ENCODE peak calls at places on chromosomes 11 and 22, in eight cellular contexts. C is fibroblast of villous mesenchyme, G is GM13977, V is Peyer's patch, A is IMR-90, Z is HFFc6, S is heart right ventricle, U is endothelial cell. I is an unnamed sample.

GRCh38 chr11:31827458-31828206 is 16.5 kb upstream of the PAX6 start:
- DNase-seq in S (no peak), A (peak), Z (no peak), U (no peak), G (peak), V (no peak), C (peak), I (no peak)

GRCh38 chr11:75160328-75160757 is 9.4 kb downstream of the SLCO2B1 start:
- DNase-seq in C (no peak), A (no peak), V (no peak), U (no peak), S (peak), G (no peak), Z (no peak), I (no peak)

GRCh38 chr22:46070722-46071450 is 79.4 kb upstream of the PPARA start:
- DNase-seq in A (peak), S (no peak), Z (peak), C (peak), G (peak), U (no peak), V (no peak), I (peak)

GRCh38 chr11:107898270-107898669 is 30.0 kb upstream of the RAB39A start:
- DNase-seq in G (peak), Z (peak), A (peak), S (no peak), U (peak), V (no peak), C (peak), I (no peak)

GRCh38 chr11:125063429-125064043 is 431 bp downstream of the SLC37A2 start:
- DNase-seq in C (no peak), A (no peak), Z (no peak), S (no peak), V (no peak), G (no peak), U (no peak), I (peak)

GRCh38 chr11:16883179-16883578 is 131.0 kb downstream of the PLEKHA7 start:
- DNase-seq in C (no peak), G (no peak), S (peak), Z (no peak), V (no peak), U (no peak), A (no peak), I (no peak)

GRCh38 chr11:12885717-12886226 is 123.3 kb upstream of the RASSF10 start:
- DNase-seq in V (no peak), Z (no peak), S (no peak), A (no peak), C (no peak), U (no peak), G (no peak), I (no peak)

GRCh38 chr11:45650166-45651095 is 15.0 kb downstream of the CHST1 start:
- DNase-seq in A (no peak), C (no peak), V (no peak), G (no peak), Z (no peak), U (peak), S (no peak), I (peak)

GRCh38 chr22:45630436-45630835 is 41.2 kb upstream of the ATXN10 start:
- DNase-seq in A (no peak), Z (no peak), U (no peak), C (no peak), G (no peak), S (no peak), V (no peak), I (no peak)

GRCh38 chr11:69950120-69950519 is 128.0 kb upstream of the ANO1 start:
- DNase-seq in Z (no peak), U (peak), C (no peak), G (peak), V (no peak), A (peak), S (no peak), I (no peak)

GRCh38 chr22:49554296-49554625 is 273.4 kb downstream of the BRD1 start:
- DNase-seq in C (no peak), G (no peak), V (no peak), S (no peak), A (no peak), Z (no peak), U (no peak), I (no peak)

GRCh38 chr11:23725752-23726151 is 771.1 kb upstream of the LUZP2 start:
- DNase-seq in Z (no peak), S (no peak), A (no peak), G (no peak), V (no peak), U (no peak), C (no peak), I (no peak)

GRCh38 chr22:27220349-27220748 is 563.0 kb downstream of the MIAT start:
- DNase-seq in C (peak), Z (peak), G (no peak), A (peak), V (no peak), S (no peak), U (no peak), I (peak)

GRCh38 chr11:34179026-34179675 is 73.7 kb downstream of the NAT10 start:
- DNase-seq in S (no peak), V (no peak), Z (no peak), C (no peak), G (no peak), U (no peak), A (no peak), I (no peak)

GRCh38 chr11:59765068-59765770 is 10.0 kb downstream of the STX3 start:
- DNase-seq in A (no peak), Z (no peak), S (no peak), G (no peak), C (no peak), V (no peak), U (no peak), I (no peak)

GRCh38 chr11:73310661-73311393 is 2.8 kb downstream of the ARHGEF17 start:
- DNase-seq in U (no peak), Z (no peak), C (no peak), A (no peak), G (no peak), V (no peak), S (no peak), I (no peak)

GRCh38 chr11:96288915-96289314 is 54.1 kb downstream of the MAML2 start:
- DNase-seq in V (no peak), C (no peak), Z (no peak), A (no peak), U (no peak), G (peak), S (no peak), I (no peak)

GRCh38 chr11:12187399-12187798 is 77.0 kb downstream of the MICAL2 start:
- DNase-seq in V (no peak), S (no peak), U (no peak), C (no peak), Z (no peak), G (peak), A (peak), I (no peak)

GRCh38 chr11:95924414-95924760 is 480 bp upstream of the MTMR2 start:
- DNase-seq in V (no peak), U (peak), S (no peak), Z (peak), A (peak), G (peak), C (peak), I (no peak)

GRCh38 chr11:134675983-134676382 is 263.9 kb upstream of the B3GAT1 start:
- DNase-seq in A (no peak), V (no peak), Z (no peak), S (no peak), C (no peak), G (no peak), U (no peak), I (no peak)

GRCh38 chr22:47419239-47419638 is 656.8 kb downstream of the TBC1D22A start:
- DNase-seq in Z (no peak), V (no peak), C (no peak), S (no peak), G (no peak), A (no peak), U (no peak), I (no peak)

GRCh38 chr22:43853328-43853931 is 8.9 kb downstream of the SULT4A1 start:
- DNase-seq in G (no peak), S (no peak), C (no peak), Z (no peak), U (no peak), V (no peak), A (no peak), I (no peak)

GRCh38 chr11:127288926-127289325 is 288.4 kb upstream of the KIRREL3 start:
- DNase-seq in Z (no peak), G (no peak), V (no peak), A (no peak), S (no peak), U (no peak), C (no peak), I (no peak)

GRCh38 chr11:19393941-19394340 is 153.2 kb upstream of the E2F8 start:
- DNase-seq in V (no peak), U (no peak), C (peak), A (peak), Z (peak), G (no peak), S (no peak), I (peak)

GRCh38 chr11:109865558-109866186 is 227.5 kb upstream of the ZC3H12C start:
- DNase-seq in U (no peak), V (no peak), G (no peak), A (no peak), Z (no peak), S (peak), C (no peak), I (no peak)

GRCh38 chr11:20355221-20356219 is 8.0 kb upstream of the HTATIP2 start:
- DNase-seq in Z (peak), A (peak), V (no peak), C (peak), S (no peak), G (peak), U (peak), I (no peak)

GRCh38 chr11:77014669-77015068 is 19.5 kb upstream of the B3GNT6 start:
- DNase-seq in G (no peak), Z (no peak), V (no peak), C (no peak), S (no peak), U (no peak), A (no peak), I (no peak)

GRCh38 chr11:77003954-77004353 is 30.2 kb upstream of the B3GNT6 start:
- DNase-seq in A (peak), S (no peak), C (no peak), U (no peak), Z (no peak), G (no peak), V (no peak), I (no peak)

GRCh38 chr11:77009533-77010160 is 24.6 kb upstream of the B3GNT6 start:
- DNase-seq in U (no peak), G (no peak), V (no peak), A (no peak), S (no peak), Z (no peak), C (no peak), I (no peak)
- TF ChIP-seq CTCF in U (no peak), G (no peak), V (no peak), A (no peak), S (no peak), Z (no peak), C (no peak), I (no peak)

GRCh38 chr22:22171357-22172218 is 73.0 kb upstream of the VPREB1 start:
- DNase-seq in C (no peak), Z (no peak), U (peak), S (no peak), V (no peak), G (no peak), A (no peak), I (no peak)
- TF ChIP-seq CTCF in C (peak), Z (peak), U (peak), S (no peak), V (no peak), G (peak), A (peak), I (no peak)

GRCh38 chr11:130165601-130166456 is 6.2 kb downstream of the ST14 start:
- DNase-seq in V (peak), G (no peak), A (no peak), C (no peak), S (no peak), Z (no peak), U (no peak), I (peak)
- TF ChIP-seq CTCF in V (no peak), G (no peak), A (no peak), C (no peak), S (no peak), Z (no peak), U (no peak), I (no peak)

GRCh38 chr11:64369440-64370135 is 10.6 kb downstream of the RPS6KA4 start:
- DNase-seq in Z (no peak), U (no peak), G (peak), C (no peak), V (no peak), S (no peak), A (no peak), I (no peak)
- TF ChIP-seq CTCF in Z (peak), U (no peak), G (no peak), C (no peak), V (no peak), S (no peak), A (no peak), I (no peak)

DNA sequence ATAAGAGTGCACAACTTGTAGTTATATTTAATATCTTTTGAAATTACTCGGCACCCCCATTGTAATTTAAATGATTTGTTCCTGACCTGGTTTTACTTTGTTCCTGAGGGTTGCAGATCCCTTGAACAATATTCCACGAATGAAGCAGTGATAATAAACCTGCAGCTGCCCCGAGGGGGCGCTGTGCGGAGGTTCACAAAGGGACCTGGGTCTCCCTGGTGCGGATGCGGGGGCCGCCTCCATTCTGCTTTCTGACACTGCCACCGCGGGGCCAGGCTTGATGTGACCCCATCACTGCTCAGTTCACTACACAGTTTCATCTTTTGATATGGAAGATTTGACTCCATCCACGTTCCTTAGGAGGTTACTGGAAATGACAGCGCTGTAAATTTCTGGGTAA is 62.9 kb upstream of the PRODH start:
- DNase-seq in S (no peak), A (no peak), G (no peak), C (no peak), U (peak), Z (no peak), V (no peak), I (no peak)
- TF ChIP-seq CTCF in S (no peak), A (peak), G (no peak), C (peak), U (peak), Z (peak), V (no peak), I (no peak)

GRCh38 chr11:8786933-8787332 is 104.3 kb downstream of the RPL27A start:
- DNase-seq in G (no peak), V (no peak), C (peak), A (no peak), U (no peak), S (no peak), Z (peak), I (no peak)
- TF ChIP-seq CTCF in G (no peak), V (no peak), C (peak), A (peak), U (no peak), S (no peak), Z (peak), I (no peak)

DNA sequence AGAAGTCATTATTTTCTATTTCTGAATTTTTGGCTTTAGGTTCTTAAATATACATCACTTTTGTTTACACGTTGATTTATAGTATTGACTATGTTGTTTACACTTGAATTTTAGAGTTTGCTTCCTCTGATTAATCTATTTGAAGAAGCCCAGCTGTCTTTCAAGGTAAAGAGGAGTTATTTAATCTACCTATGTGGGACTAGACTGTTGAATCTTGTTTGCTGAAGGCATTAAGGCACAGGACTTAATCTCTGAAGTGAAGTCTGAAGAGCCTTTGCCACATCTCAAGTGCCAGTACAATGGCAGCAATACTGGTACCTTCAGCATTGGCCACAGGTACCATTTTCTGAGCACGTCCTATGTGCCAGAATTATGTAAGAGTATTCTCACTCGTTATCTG is 11.2 kb downstream of the POU2AF3 start:
- DNase-seq in Z (no peak), C (no peak), S (no peak), U (no peak), A (no peak), G (no peak), V (no peak), I (no peak)
- TF ChIP-seq CTCF in Z (no peak), C (no peak), S (no peak), U (no peak), A (no peak), G (no peak), V (no peak), I (no peak)

GRCh38 chr11:88655163-88655562 is 317.6 kb upstream of the CTSC start:
- DNase-seq in G (no peak), U (no peak), C (no peak), S (no peak), V (no peak), A (no peak), Z (no peak), I (no peak)
- TF ChIP-seq CTCF in G (no peak), U (no peak), C (no peak), S (no peak), V (no peak), A (no peak), Z (no peak), I (no peak)

DNA sequence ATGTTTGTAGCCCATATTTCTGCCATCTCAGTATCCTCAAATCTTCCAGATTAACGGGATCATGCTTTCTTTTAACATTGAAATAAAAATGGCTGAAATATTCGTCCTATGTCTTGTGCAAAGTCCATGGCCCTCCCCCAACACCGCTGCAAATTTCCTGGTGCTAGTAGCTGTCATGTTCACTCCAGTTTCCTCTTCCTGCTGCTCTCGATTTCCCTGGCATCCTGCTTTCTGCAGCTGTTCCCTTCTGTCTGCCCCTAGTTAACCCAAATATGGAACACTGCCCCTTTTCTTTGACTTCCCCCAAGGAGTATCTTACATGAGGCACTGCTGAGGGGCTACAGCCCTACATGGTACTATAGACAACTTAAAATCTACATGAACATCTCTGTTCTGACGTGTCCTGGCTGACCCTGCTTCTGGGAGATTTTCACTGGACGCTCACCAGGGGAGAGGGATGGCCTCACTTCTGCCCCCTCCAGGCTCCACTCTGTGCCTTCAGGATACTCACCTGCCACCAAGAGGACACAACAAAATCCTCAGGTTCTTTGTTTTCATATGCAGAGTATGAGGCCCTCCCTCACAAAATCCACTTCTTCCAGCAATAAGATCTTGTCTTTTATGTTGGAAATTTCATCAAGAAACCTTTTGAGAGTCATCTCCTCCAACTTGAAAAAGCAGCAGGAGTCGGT is 29.4 kb upstream of the SCUBE2 start:
- DNase-seq in Z (no peak), U (peak), A (no peak), S (no peak), G (no peak), V (no peak), C (no peak), I (no peak)
- TF ChIP-seq CTCF in Z (peak), U (peak), A (peak), S (peak), G (peak), V (no peak), C (peak), I (no peak)

I was measured in coronary artery.